ENCODE peak calls at places on chromosomes 6 and 20, in five cellular contexts. R, S, C, Z and F are unnamed samples.

GRCh38 chr6:149335924-149336323 is 18.4 kb downstream of the TAB2 start:
- DNase-seq in R (peak; percentile 81), S (no peak), C (no peak), Z (no peak), F (no peak)

GRCh38 chr6:156825475-156825874 is 48.3 kb downstream of the ARID1B start:
- DNase-seq in R (no peak), S (no peak), C (no peak), Z (no peak), F (no peak)

GRCh38 chr6:137657351-137657911 is 163.2 kb upstream of the OLIG3 start:
- DNase-seq in R (no peak), S (no peak), C (no peak), Z (no peak), F (no peak)

GRCh38 chr6:15358579-15359327 is 112.9 kb downstream of the JARID2 start:
- DNase-seq in R (peak; percentile 42), S (no peak), C (no peak), Z (no peak), F (no peak)

GRCh38 chr6:37077459-37078296 is 72.2 kb downstream of the FGD2 start:
- DNase-seq in R (no peak), S (peak; percentile 64), C (no peak), Z (peak; percentile 83), F (peak; percentile 82)

GRCh38 chr20:50534567-50534966 is 24.4 kb downstream of the PTPN1 start:
- DNase-seq in R (no peak), S (no peak), C (no peak), Z (no peak), F (no peak)

GRCh38 chr6:139534472-139535115 is 160.1 kb upstream of the CITED2 start:
- DNase-seq in R (no peak), S (no peak), C (peak; percentile 12), Z (peak; percentile 72), F (no peak)

GRCh38 chr6:3665608-3666007 is 85.9 kb downstream of the PXDC1 start:
- DNase-seq in R (no peak), S (no peak), C (no peak), Z (no peak), F (no peak)

GRCh38 chr6:21188505-21189223 is 404.9 kb upstream of the SOX4 start:
- DNase-seq in R (no peak), S (no peak), C (no peak), Z (no peak), F (no peak)

GRCh38 chr6:130848945-130849344 is 21.7 kb downstream of the SMLR1 start:
- DNase-seq in R (no peak), S (no peak), C (no peak), Z (peak; percentile 58), F (no peak)

GRCh38 chr6:140346461-140346860 is 972.0 kb upstream of the CITED2 start:
- DNase-seq in R (no peak), S (no peak), C (no peak), Z (no peak), F (no peak)

GRCh38 chr6:131765081-131765852 is 42.6 kb upstream of the ENPP1 start:
- DNase-seq in R (no peak), S (no peak), C (no peak), Z (peak; percentile 49), F (no peak)

GRCh38 chr20:44010162-44010704 is 95.6 kb downstream of the TOX2 start:
- DNase-seq in R (no peak), S (no peak), C (no peak), Z (peak; percentile 13), F (no peak)

GRCh38 chr6:103455275-103455674 is 1404.4 kb downstream of the HACE1 start:
- DNase-seq in R (no peak), S (no peak), C (no peak), Z (no peak), F (no peak)

GRCh38 chr20:53175135-53175780 is 203.1 kb downstream of the TSHZ2 start:
- DNase-seq in R (no peak), S (no peak), C (no peak), Z (no peak), F (no peak)

GRCh38 chr6:97187951-97188350 is 95.1 kb downstream of the MMS22L start:
- DNase-seq in R (no peak), S (no peak), C (no peak), Z (no peak), F (no peak)

GRCh38 chr6:5435449-5435848 is 174.1 kb downstream of the FARS2 start:
- DNase-seq in R (peak; percentile 80), S (no peak), C (no peak), Z (no peak), F (no peak)

GRCh38 chr6:140809694-140810101 is 1323.0 kb upstream of the GJE1 start:
- DNase-seq in R (no peak), S (no peak), C (no peak), Z (no peak), F (no peak)

GRCh38 chr6:111602481-111603404 is 2.9 kb downstream of the TRAF3IP2 start:
- DNase-seq in R (no peak), S (peak; percentile 21), C (no peak), Z (no peak), F (peak; percentile 84)

GRCh38 chr20:5703542-5704215 is 46.5 kb upstream of the SHLD1 start:
- DNase-seq in R (peak; percentile 25), S (no peak), C (no peak), Z (no peak), F (no peak)

GRCh38 chr6:90294989-90295853 is 1.4 kb downstream of the BACH2 start:
- DNase-seq in R (peak; percentile 26), S (peak; percentile 32), C (peak; percentile 65), Z (peak; percentile 68), F (peak; percentile 76)

GRCh38 chr6:3650959-3651697 is 100.4 kb downstream of the PXDC1 start:
- DNase-seq in R (no peak), S (no peak), C (no peak), Z (no peak), F (no peak)

GRCh38 chr20:35332540-35333200 is 40.4 kb upstream of the FAM83C start:
- DNase-seq in R (no peak), S (no peak), C (no peak), Z (no peak), F (no peak)

DNA sequence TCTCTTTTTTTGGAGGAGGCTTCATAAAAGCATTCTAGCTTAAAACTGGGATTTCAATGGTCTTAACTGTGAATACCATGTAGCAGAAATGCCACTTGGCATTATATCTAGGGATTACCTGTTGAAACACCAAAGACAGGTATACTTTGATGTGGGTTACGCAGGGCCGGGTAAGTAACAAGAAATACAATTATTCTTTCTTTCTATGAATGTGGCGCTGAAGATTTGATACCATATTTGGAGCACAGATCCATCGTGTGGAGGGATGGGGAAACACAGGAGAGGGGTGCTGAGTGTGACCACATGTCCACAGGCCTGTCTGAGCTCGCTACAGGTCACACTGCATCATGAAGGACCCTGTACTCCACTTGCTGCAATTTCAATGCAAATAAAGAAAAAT is 257.8 kb downstream of the GMPR start:
- DNase-seq in R (no peak), S (no peak), C (no peak), Z (no peak), F (no peak)
- TF ChIP-seq CTCF in R (no peak), S (no peak), C (peak; percentile 26), Z (peak; percentile 34), F (no peak)

DNA sequence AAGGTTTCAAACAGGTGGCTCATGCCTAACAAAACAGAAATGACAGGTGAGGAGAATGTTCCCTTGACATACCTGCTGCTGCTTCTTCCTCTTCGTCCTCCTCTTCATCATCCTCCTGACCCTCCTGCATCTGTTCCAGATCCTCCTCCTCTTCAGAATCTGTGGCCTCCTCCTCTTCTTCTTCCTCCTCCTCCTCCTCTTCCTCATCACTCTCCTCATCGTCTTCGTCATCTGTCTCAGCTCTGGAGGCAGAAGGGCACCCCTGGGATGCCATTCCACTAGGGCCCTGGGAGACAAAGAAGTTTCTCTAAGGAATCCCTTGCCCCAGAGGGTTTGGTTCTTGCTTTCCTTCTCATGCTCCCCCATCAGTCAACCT is 2.4 kb upstream of the ZBTB22 start:
- DNase-seq in R (no peak), S (no peak), C (no peak), Z (no peak), F (no peak)
- H3K4me3 ChIP-seq in R (peak overlapping the region; percentile 95), S (no peak overlapping the region), C (no peak overlapping the region), Z (no peak overlapping the region), F (no peak overlapping the region)

GRCh38 chr6:81939774-81940165 is 187.3 kb upstream of the TENT5A start:
- DNase-seq in R (peak; percentile 11), S (no peak), C (no peak), Z (no peak), F (no peak)

GRCh38 chr6:81940451-81940850 is 188.0 kb upstream of the TENT5A start:
- DNase-seq in R (peak; percentile 7), S (no peak), C (no peak), Z (no peak), F (no peak)

GRCh38 chr6:81937296-81937937 is 184.9 kb upstream of the TENT5A start:
- DNase-seq in R (peak; percentile 58), S (no peak), C (no peak), Z (no peak), F (no peak)

GRCh38 chr6:81938991-81939773 is 186.7 kb upstream of the TENT5A start:
- DNase-seq in R (peak; percentile 76), S (no peak), C (no peak), Z (no peak), F (no peak)

GRCh38 chr6:81938014-81938761 is 185.7 kb upstream of the TENT5A start:
- DNase-seq in R (peak; percentile 94), S (no peak), C (no peak), Z (no peak), F (no peak)
- H3K27ac ChIP-seq in R (peak overlapping the region; percentile 99), S (peak overlapping the region; percentile 53), C (no peak overlapping the region), Z (no peak overlapping the region), F (no peak overlapping the region)

GRCh38 chr6:163710552-163710951 is 296.0 kb downstream of the QKI start:
- DNase-seq in R (no peak), S (no peak), C (no peak), Z (no peak), F (no peak)

GRCh38 chr6:163712569-163712966 is 298.1 kb downstream of the QKI start:
- DNase-seq in R (no peak), S (no peak), C (no peak), Z (no peak), F (no peak)

GRCh38 chr6:163711071-163711470 is 296.6 kb downstream of the QKI start:
- DNase-seq in R (no peak), S (no peak), C (no peak), Z (no peak), F (no peak)

GRCh38 chr6:163712981-163713380 is 298.5 kb downstream of the QKI start:
- DNase-seq in R (no peak), S (no peak), C (no peak), Z (no peak), F (no peak)

DNA sequence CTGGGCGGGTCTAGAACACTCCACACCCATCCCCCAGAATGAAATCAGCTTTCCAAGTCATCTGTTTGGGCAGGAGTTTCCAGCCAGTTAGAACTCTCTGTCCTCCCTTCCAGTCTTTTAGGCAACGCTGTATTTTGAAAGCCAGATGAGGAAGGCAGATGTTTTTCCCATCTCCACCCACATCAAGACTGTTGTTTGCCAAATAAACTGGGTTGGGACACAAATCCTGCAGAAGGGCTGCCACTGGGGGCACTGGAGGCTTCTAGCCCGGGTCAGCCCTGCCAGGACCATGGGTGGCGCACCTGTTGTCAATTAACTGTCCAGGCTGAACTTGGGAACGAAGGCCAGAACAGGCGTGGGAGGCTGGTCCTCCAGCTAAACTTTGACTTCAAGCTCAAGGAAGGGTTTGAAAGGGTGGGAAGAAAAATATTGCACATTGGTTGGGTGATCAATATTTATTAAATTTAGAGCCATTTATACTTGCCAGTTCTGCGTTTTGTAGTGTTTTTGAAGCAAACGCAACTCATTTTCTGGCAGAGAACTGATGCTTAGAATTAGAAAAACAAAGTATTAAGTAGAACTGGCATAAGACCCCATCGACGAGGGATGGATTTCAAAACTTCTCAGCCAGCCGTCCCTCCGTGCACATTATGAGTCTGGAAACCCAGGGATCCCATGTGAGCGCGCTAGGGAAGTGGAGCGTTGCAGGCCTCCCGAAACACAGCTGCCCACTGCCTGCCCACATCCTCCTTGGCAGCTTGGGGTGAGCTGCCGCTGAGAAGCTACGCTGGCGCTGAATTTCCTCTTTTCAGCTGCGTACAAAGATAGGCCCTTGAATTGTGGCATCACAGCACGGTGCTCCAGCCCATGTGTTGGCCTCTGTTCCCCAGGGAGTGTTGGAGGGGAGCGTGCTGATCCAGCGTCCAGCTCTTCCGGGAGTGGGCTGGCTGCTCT is 297.4 kb downstream of the QKI start:
- DNase-seq in R (no peak), S (peak; percentile 64), C (no peak), Z (peak; percentile 67), F (peak; percentile 81)
- TF ChIP-seq CTCF in R (no peak), S (peak; percentile 14), C (no peak), Z (peak; percentile 58), F (no peak)